ENCODE peak calls at places on chromosomes 2 and 18, in seven cellular contexts. F is ovary, U is GM23338, C is endothelial cell of umbilical vein, A is heart left ventricle, W is brain microvascular endothelial cell, S is PC-3. E is an unnamed sample.

GRCh38 chr2:203636896-203637818 is 69.3 kb upstream of the CD28 start:
- DNase-seq in W (no peak), F (no peak), C (peak; percentile 47), U (peak; percentile 8), A (no peak), S (no peak), E (no peak)

GRCh38 chr2:26401739-26402541 is at the start of gene DRC1:
- DNase-seq in C (peak; percentile 67), F (peak; percentile 17), A (peak; percentile 75), W (peak; percentile 79), U (peak; percentile 96), S (no peak), E (peak; percentile 82)

GRCh38 chr2:217939629-217940245 is 63.1 kb downstream of the TNS1 start:
- DNase-seq in F (no peak), W (no peak), A (peak; percentile 68), C (no peak), U (no peak), S (no peak), E (peak; percentile 60)

GRCh38 chr2:188682864-188683263 is 291.3 kb upstream of the COL3A1 start:
- DNase-seq in A (no peak), W (no peak), S (no peak), C (no peak), F (no peak), U (no peak), E (no peak)

GRCh38 chr2:224958466-224958857 is 83.8 kb downstream of the DOCK10 start:
- DNase-seq in A (no peak), W (no peak), S (no peak), U (no peak), C (no peak), F (no peak), E (no peak)

GRCh38 chr18:76979111-76979751 is 153.4 kb downstream of the MBP start:
- DNase-seq in S (no peak), U (no peak), C (no peak), A (no peak), W (no peak), F (no peak), E (no peak)

GRCh38 chr2:231393149-231394131 is 2.1 kb upstream of the B3GNT7 start:
- DNase-seq in C (no peak), S (no peak), U (peak; percentile 83), W (no peak), A (no peak), F (no peak), E (no peak)

GRCh38 chr2:217367464-217367863 is 507.6 kb upstream of the TNP1 start:
- DNase-seq in C (no peak), U (no peak), S (peak; percentile 90), F (no peak), W (no peak), A (no peak), E (no peak)

GRCh38 chr2:36177282-36177681 is 178.3 kb upstream of the CRIM1 start:
- DNase-seq in S (no peak), U (no peak), W (no peak), F (no peak), A (no peak), C (peak; percentile 49), E (no peak)

GRCh38 chr2:167844714-167845530 is 402.5 kb downstream of the STK39 start:
- DNase-seq in W (no peak), F (no peak), S (peak; percentile 11), C (no peak), A (no peak), U (peak; percentile 63), E (no peak)

GRCh38 chr2:135849087-135849486 is 12.1 kb upstream of the LCT start:
- DNase-seq in S (no peak), F (no peak), U (no peak), A (no peak), C (no peak), W (no peak), E (no peak)

DNA sequence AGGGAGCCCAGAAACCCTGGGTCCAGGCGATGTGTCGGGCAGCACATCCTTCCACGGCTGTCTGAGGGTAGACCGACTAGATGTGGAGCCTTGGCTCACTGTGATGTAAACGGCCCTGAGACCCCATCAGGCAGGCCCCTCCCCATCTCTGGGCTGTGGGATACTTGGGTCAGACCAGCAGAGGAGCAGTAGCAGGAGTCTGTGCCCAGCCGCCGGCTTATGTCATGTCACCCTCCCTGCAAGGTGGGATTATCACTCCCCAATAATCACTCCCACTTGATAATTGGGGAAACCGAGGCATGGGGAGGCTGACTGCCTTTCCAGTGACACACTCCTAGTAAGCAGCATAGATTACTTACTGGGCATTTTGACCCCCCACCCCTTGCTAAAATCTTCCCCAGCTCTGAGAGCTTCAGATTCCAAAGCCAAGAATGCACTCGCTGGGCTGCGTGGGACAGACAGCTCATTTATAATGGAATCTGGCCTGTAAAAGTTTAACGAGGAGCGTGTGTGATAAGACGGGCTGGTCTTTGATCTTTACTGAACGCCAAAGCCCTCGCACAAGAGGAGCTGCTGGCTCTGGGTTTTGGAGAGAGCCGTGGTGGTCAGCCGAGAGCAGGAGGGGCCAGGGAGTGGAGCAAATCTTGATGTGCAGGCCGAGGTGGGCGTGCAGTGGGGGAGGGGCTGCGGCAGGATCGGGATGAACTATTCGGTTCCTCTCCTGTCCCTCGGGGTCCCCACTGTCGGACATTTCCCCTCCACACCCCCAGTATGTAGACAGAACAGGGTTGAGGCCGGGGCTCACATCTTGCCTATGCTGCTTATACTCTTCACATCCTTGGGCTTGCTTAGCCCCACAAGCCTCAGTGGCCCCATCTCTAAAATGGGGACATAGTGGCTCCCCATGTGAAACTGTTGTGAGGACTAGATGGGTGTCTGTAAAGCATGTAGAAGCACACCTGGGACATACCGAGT is 200.0 kb downstream of the GLI2 start:
- DNase-seq in U (no peak), F (no peak), C (no peak), W (peak; percentile 80), A (no peak), S (peak; percentile 92), E (peak; percentile 21)
- H3K27ac ChIP-seq in U (no peak overlapping the region), F (no peak overlapping the region), C (no peak overlapping the region), W (peak overlapping the region; percentile 89), A (no peak overlapping the region), S (peak overlapping the region; percentile 93), E (no peak overlapping the region)

GRCh38 chr2:191319181-191319580 is 74.0 kb downstream of the MYO1B start:
- DNase-seq in A (no peak), W (peak; percentile 73), U (no peak), F (no peak), C (no peak), S (peak; percentile 77), E (no peak)
- H3K27ac ChIP-seq in A (no peak overlapping the region), W (peak overlapping the region; percentile 60), U (no peak overlapping the region), F (no peak overlapping the region), C (no peak overlapping the region), S (peak overlapping the region; percentile 54), E (no peak overlapping the region)

GRCh38 chr2:126041648-126042047 is 614.3 kb upstream of the GYPC start:
- DNase-seq in U (no peak), S (no peak), F (no peak), W (no peak), C (no peak), A (no peak), E (no peak)
- H3K27ac ChIP-seq in U (no peak overlapping the region), S (no peak overlapping the region), F (no peak overlapping the region), W (no peak overlapping the region), C (no peak overlapping the region), A (no peak overlapping the region), E (no peak overlapping the region)

DNA sequence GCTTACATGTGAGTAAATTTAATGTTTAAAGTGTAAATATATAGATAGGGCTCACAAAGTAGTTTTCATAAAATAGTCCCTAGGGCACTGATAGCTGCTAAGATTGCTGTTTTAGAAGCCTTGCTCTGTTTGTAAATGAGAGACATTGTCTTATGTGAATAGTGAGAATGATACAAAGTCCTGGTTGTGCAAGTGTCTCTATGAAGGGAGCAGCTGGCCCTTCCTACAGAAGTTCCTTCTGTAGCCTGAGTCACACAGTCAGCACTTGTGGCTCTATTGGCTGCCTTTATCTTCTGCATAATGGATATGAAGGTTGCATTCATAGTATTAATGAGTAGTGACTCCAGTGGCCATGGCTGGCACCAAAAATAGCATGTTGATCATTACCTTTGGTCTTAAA is 279.7 kb downstream of the OSR1 start:
- DNase-seq in S (no peak), W (no peak), F (no peak), A (no peak), C (no peak), U (no peak), E (no peak)
- H3K27ac ChIP-seq in S (no peak overlapping the region), W (no peak overlapping the region), F (no peak overlapping the region), A (no peak overlapping the region), C (no peak overlapping the region), U (no peak overlapping the region), E (no peak overlapping the region)